ENCODE peak calls at places on chromosomes 12 and 14, in seven cellular contexts. R is astrocyte, N is GM12878, H is A549, L is fibroblast of lung, I is hepatocyte, F is PC-3. W is an unnamed sample.

GRCh38 chr12:124397807-124398577 is 103.1 kb downstream of the RFLNA start:
- DNase-seq in R (no peak), N (no peak), H (no peak), L (no peak), I (peak; percentile 59), F (no peak), W (no peak)

GRCh38 chr12:101642115-101643067 is 47.6 kb downstream of the MYBPC1 start:
- DNase-seq in R (no peak), N (no peak), H (no peak), L (no peak), I (peak; percentile 77), F (no peak), W (peak; percentile 69)

GRCh38 chr12:81005635-81006034 is 67.9 kb upstream of the LIN7A start:
- DNase-seq in R (no peak), N (no peak), H (no peak), L (no peak), I (no peak), F (no peak), W (no peak)

GRCh38 chr12:113259499-113259953 is 38.3 kb downstream of the TPCN1 start:
- DNase-seq in R (no peak), N (no peak), H (no peak), L (no peak), I (peak; percentile 30), F (no peak), W (no peak)

GRCh38 chr12:27733052-27733656 is 22.5 kb downstream of the MRPS35 start:
- DNase-seq in R (peak; percentile 9), N (no peak), H (peak; percentile 39), L (peak; percentile 10), I (peak; percentile 45), F (peak; percentile 82), W (peak; percentile 29)

GRCh38 chr12:104220931-104221330 is 5.4 kb downstream of the TXNRD1 start:
- DNase-seq in R (no peak), N (no peak), H (no peak), L (no peak), I (no peak), F (no peak), W (no peak)

GRCh38 chr14:36208690-36209278 is 32.3 kb upstream of the PTCSC3 start:
- DNase-seq in R (no peak), N (no peak), H (no peak), L (no peak), I (peak; percentile 35), F (no peak), W (no peak)

GRCh38 chr12:101969-102878 is 35.7 kb downstream of the IQSEC3 start:
- DNase-seq in R (no peak), N (no peak), H (no peak), L (no peak), I (no peak), F (no peak), W (peak; percentile 45)

GRCh38 chr14:100285021-100285912 is 21.0 kb downstream of the SLC25A29 start:
- DNase-seq in R (no peak), N (no peak), H (peak; percentile 81), L (peak; percentile 43), I (peak; percentile 88), F (peak; percentile 73), W (peak; percentile 86)

GRCh38 chr12:88993655-88994054 is 358.6 kb downstream of the DUSP6 start:
- DNase-seq in R (peak; percentile 56), N (no peak), H (peak; percentile 18), L (peak; percentile 64), I (peak; percentile 53), F (peak; percentile 80), W (peak; percentile 53)

GRCh38 chr12:130546494-130546893 is 169.6 kb downstream of the RIMBP2 start:
- DNase-seq in R (no peak), N (no peak), H (no peak), L (no peak), I (no peak), F (no peak), W (no peak)

GRCh38 chr14:81384900-81385299 is 15.2 kb downstream of the STON2 start:
- DNase-seq in R (peak; percentile 95), N (no peak), H (no peak), L (peak; percentile 95), I (no peak), F (peak; percentile 62), W (peak; percentile 7)

GRCh38 chr12:121637231-121637914 is 11.0 kb downstream of the ORAI1 start:
- DNase-seq in R (no peak), N (no peak), H (no peak), L (no peak), I (no peak), F (no peak), W (no peak)

GRCh38 chr14:28774764-28775738 is 8.5 kb downstream of the FOXG1 start:
- DNase-seq in R (no peak), N (no peak), H (no peak), L (no peak), I (no peak), F (no peak), W (peak; percentile 27)

GRCh38 chr12:54759751-54760150 is 94.6 kb upstream of the MUCL1 start:
- DNase-seq in R (no peak), N (peak; percentile 7), H (no peak), L (no peak), I (peak; percentile 35), F (peak; percentile 73), W (peak; percentile 82)

GRCh38 chr14:25843761-25844470 is 753.9 kb downstream of the NOVA1 start:
- DNase-seq in R (no peak), N (no peak), H (no peak), L (no peak), I (no peak), F (no peak), W (no peak)

DNA sequence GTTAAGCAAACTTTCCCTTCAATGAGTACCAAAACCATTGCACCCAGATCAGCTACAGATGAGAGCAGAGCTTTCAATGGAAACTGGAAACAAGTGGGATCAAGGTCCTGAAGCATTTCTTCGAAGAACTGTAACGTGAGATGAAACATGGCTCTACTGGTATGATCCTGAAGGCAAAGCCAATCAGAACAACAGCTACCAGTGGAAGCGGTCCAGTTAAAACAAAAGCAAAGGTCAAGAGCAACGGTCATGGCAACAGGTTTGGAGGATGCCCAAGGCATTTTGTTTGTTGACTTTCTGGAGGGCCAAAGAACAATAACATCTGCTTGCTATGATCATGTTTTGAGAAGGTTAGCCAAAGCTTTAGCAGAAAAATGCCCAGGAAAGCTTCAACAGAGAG is 137.9 kb upstream of the CPSF6 start:
- DNase-seq in R (no peak), N (no peak), H (no peak), L (peak; percentile 17), I (no peak), F (peak; percentile 19), W (no peak)
- H3K4me2 ChIP-seq in R (no peak overlapping the region), N (no peak overlapping the region), H (peak overlapping the region; percentile 0), L (no peak overlapping the region), I (no peak overlapping the region), F (no peak overlapping the region), W (no peak overlapping the region)

GRCh38 chr12:57990241-57990883 is 49.0 kb downstream of the ATP23 start:
- DNase-seq in R (no peak), N (no peak), H (no peak), L (no peak), I (no peak), F (no peak), W (no peak)
- TF ChIP-seq CTCF in R (no peak), N (no peak), H (no peak), L (no peak), I (no peak), F (no peak), W (no peak)

GRCh38 chr14:57736391-57736790 is 129.5 kb downstream of the SLC35F4 start:
- DNase-seq in R (no peak), N (no peak), H (no peak), L (no peak), I (no peak), F (no peak), W (no peak)

GRCh38 chr14:57732886-57733285 is 133.0 kb downstream of the SLC35F4 start:
- DNase-seq in R (peak; percentile 67), N (no peak), H (no peak), L (peak; percentile 68), I (peak; percentile 33), F (peak; percentile 53), W (no peak)

GRCh38 chr14:57739543-57739942 is 126.3 kb downstream of the SLC35F4 start:
- DNase-seq in R (no peak), N (no peak), H (no peak), L (no peak), I (no peak), F (no peak), W (no peak)

DNA sequence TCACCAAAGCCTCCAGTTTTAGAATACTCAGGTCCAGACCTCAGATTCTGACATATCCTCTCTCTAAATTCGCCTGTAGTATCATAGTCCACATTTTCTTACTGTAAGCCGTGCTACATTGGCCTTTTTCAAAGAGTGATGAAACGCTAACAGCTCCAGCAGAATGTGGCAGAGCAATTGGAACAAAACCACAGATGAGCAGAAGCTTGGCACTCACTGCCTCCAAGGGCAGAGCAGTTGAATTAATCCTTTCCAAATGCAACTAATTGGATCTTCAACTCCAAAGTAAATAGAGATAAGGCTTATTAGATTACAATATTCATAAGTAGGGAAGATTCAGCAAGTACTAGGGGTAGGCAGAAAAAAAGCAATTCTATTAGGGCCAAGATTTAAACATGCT is 128.3 kb downstream of the SLC35F4 start:
- DNase-seq in R (no peak), N (no peak), H (no peak), L (no peak), I (no peak), F (no peak), W (no peak)
- H3K4me2 ChIP-seq in R (no peak overlapping the region), N (no peak overlapping the region), H (no peak overlapping the region), L (no peak overlapping the region), I (no peak overlapping the region), F (no peak overlapping the region), W (no peak overlapping the region)

GRCh38 chr12:3336606-3337311 is 154.2 kb upstream of the PRMT8 start:
- DNase-seq in R (peak; percentile 49), N (no peak), H (no peak), L (peak; percentile 62), I (no peak), F (peak; percentile 22), W (peak; percentile 57)

GRCh38 chr12:3339221-3339620 is 151.8 kb upstream of the PRMT8 start:
- DNase-seq in R (no peak), N (no peak), H (no peak), L (no peak), I (no peak), F (no peak), W (no peak)

GRCh38 chr12:3337944-3338343 is 153.1 kb upstream of the PRMT8 start:
- DNase-seq in R (no peak), N (no peak), H (no peak), L (no peak), I (no peak), F (no peak), W (no peak)

GRCh38 chr12:3341594-3341993 is 149.4 kb upstream of the PRMT8 start:
- DNase-seq in R (no peak), N (no peak), H (no peak), L (no peak), I (no peak), F (no peak), W (no peak)

DNA sequence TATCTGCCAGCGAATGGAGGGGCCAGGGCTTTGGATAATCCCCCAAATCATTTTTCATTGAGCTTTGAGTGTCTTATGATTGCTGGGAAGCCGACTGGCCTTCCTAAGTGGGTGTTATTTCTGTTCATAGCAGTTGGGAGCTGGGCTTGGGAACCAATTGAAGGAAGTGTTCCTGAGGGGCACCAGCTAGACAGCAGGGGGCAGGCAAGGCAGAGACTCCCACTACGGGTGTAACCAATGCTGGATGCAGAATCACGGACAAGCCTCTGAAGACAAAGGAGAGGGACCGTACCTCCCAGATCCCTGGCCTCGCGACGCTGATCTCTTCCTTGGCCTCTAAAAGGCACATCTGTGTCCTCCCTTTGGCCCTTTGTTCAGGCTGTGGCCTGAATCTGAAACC is 149.0 kb upstream of the PRMT8 start:
- DNase-seq in R (no peak), N (no peak), H (no peak), L (peak; percentile 11), I (peak; percentile 81), F (peak; percentile 23), W (peak; percentile 88)
- TF ChIP-seq CTCF in R (peak; percentile 25), N (no peak), H (no peak), L (peak; percentile 57), I (peak; percentile 65), F (peak; percentile 41), W (peak; percentile 62)

W was measured in neural progenitor cell.